ENCODE peak calls at places on chromosomes 4 and X, in six cellular contexts. N, M, X, L, A and H are unnamed samples.

GRCh38 chrX:67543818-67544217 is at the start of gene AR:
- DNase-seq in N (peak), M (peak), X (no peak), L (no peak), A (peak), H (peak)

GRCh38 chr4:184593461-184593860 is 55.8 kb downstream of the CASP3 start:
- DNase-seq in N (no peak), M (no peak), X (no peak), L (no peak), A (no peak), H (no peak)

GRCh38 chrX:103344606-103345005 is 11.7 kb upstream of the TCEAL9 start:
- DNase-seq in N (no peak), M (no peak), X (no peak), L (no peak), A (no peak), H (no peak)

GRCh38 chr4:123481034-123481433 is 84.4 kb downstream of the SPRY1 start:
- DNase-seq in N (no peak), M (no peak), X (peak), L (no peak), A (no peak), H (no peak)

GRCh38 chr4:138875886-138876608 is 139.5 kb upstream of the NOCT start:
- DNase-seq in N (no peak), M (no peak), X (no peak), L (no peak), A (no peak), H (no peak)

GRCh38 chrX:2677764-2678163 is 13.3 kb upstream of the CD99 start:
- DNase-seq in N (peak), M (no peak), X (no peak), L (no peak), A (no peak), H (peak)

GRCh38 chr4:98688416-98689290 is 30.2 kb upstream of the TSPAN5 start:
- DNase-seq in N (peak), M (no peak), X (no peak), L (no peak), A (no peak), H (no peak)

GRCh38 chr4:131002132-131002531 is 1906.2 kb downstream of the C4orf33 start:
- DNase-seq in N (no peak), M (no peak), X (no peak), L (no peak), A (no peak), H (no peak)

GRCh38 chr4:145613546-145614234 is 5.5 kb upstream of the MMAA start:
- DNase-seq in N (no peak), M (no peak), X (no peak), L (no peak), A (no peak), H (no peak)

GRCh38 chrX:110924871-110925270 is 129.3 kb upstream of the CHRDL1 start:
- DNase-seq in N (no peak), M (no peak), X (no peak), L (no peak), A (no peak), H (no peak)

GRCh38 chr4:1406946-1407656 is 859 bp upstream of the NKX1-1 start:
- DNase-seq in N (no peak), M (no peak), X (no peak), L (no peak), A (no peak), H (no peak)

GRCh38 chr4:71564775-71565174 is 219.1 kb downstream of the GC start:
- DNase-seq in N (no peak), M (no peak), X (no peak), L (no peak), A (no peak), H (no peak)

GRCh38 chr4:25246680-25247611 is 13.1 kb downstream of the PI4K2B start:
- DNase-seq in N (no peak), M (no peak), X (no peak), L (no peak), A (no peak), H (no peak)

GRCh38 chr4:22474636-22475310 is 41.1 kb downstream of the ADGRA3 start:
- DNase-seq in N (no peak), M (no peak), X (no peak), L (no peak), A (no peak), H (no peak)

GRCh38 chr4:107734120-107734519 is 14.1 kb upstream of the PAPSS1 start:
- DNase-seq in N (no peak), M (no peak), X (no peak), L (no peak), A (no peak), H (no peak)

GRCh38 chrX:15202458-15203177 is 67.3 kb downstream of the ASB9 start:
- DNase-seq in N (no peak), M (no peak), X (no peak), L (no peak), A (no peak), H (no peak)

GRCh38 chr4:1500231-1500965 is 94.2 kb upstream of the NKX1-1 start:
- DNase-seq in N (no peak), M (no peak), X (no peak), L (no peak), A (no peak), H (no peak)

GRCh38 chrX:76109654-76110053 is 63.2 kb upstream of the PBDC1 start:
- DNase-seq in N (no peak), M (no peak), X (no peak), L (no peak), A (no peak), H (no peak)

GRCh38 chr4:40685300-40685699 is 55.6 kb upstream of the RBM47 start:
- DNase-seq in N (no peak), M (no peak), X (peak), L (no peak), A (no peak), H (no peak)